ENCODE peak calls at places on chromosomes 3 and 15, in ten cellular contexts. One of them, this sample, is unnamed.

GRCh38 chr3:24379936-24380335 is 114.7 kb downstream of the THRB start:
- DNase-seq in heart right ventricle: no peak
- DNase-seq in RWPE1: no peak
- DNase-seq in AG10803: no peak
- DNase-seq in AG09319: no peak
- DNase-seq in A549: no peak
- DNase-seq in fibroblast of villous mesenchyme: no peak
- DNase-seq in HCT116: no peak
- DNase-seq in right atrium auricular region: no peak
- DNase-seq in dorsolateral prefrontal cortex: no peak
- DNase-seq in this sample: no peak

GRCh38 chr3:143139786-143140185 is 20.2 kb downstream of the CHST2 start:
- DNase-seq in heart right ventricle: peak
- DNase-seq in RWPE1: peak
- DNase-seq in AG10803: no peak
- DNase-seq in AG09319: no peak
- DNase-seq in A549: peak
- DNase-seq in fibroblast of villous mesenchyme: no peak
- DNase-seq in HCT116: no peak
- DNase-seq in right atrium auricular region: peak
- DNase-seq in dorsolateral prefrontal cortex: no peak
- DNase-seq in this sample: no peak

GRCh38 chr15:85097706-85098105 is 116.0 kb downstream of the PDE8A start:
- DNase-seq in heart right ventricle: no peak
- DNase-seq in RWPE1: peak
- DNase-seq in AG10803: no peak
- DNase-seq in AG09319: no peak
- DNase-seq in A549: peak
- DNase-seq in fibroblast of villous mesenchyme: peak
- DNase-seq in HCT116: no peak
- DNase-seq in right atrium auricular region: no peak
- DNase-seq in dorsolateral prefrontal cortex: no peak
- DNase-seq in this sample: no peak

GRCh38 chr3:36859494-36859893 is 85.4 kb downstream of the TRANK1 start:
- DNase-seq in heart right ventricle: no peak
- DNase-seq in RWPE1: no peak
- DNase-seq in AG10803: no peak
- DNase-seq in AG09319: no peak
- DNase-seq in A549: no peak
- DNase-seq in fibroblast of villous mesenchyme: no peak
- DNase-seq in HCT116: no peak
- DNase-seq in right atrium auricular region: no peak
- DNase-seq in dorsolateral prefrontal cortex: no peak
- DNase-seq in this sample: no peak

GRCh38 chr3:133488785-133489367 is 84.6 kb upstream of the CDV3 start:
- DNase-seq in heart right ventricle: no peak
- DNase-seq in RWPE1: peak
- DNase-seq in AG10803: peak
- DNase-seq in AG09319: no peak
- DNase-seq in A549: no peak
- DNase-seq in fibroblast of villous mesenchyme: peak
- DNase-seq in HCT116: no peak
- DNase-seq in right atrium auricular region: no peak
- DNase-seq in dorsolateral prefrontal cortex: no peak
- DNase-seq in this sample: no peak

GRCh38 chr15:74173545-74174215 is at the start of gene ISLR:
- DNase-seq in heart right ventricle: peak
- DNase-seq in RWPE1: no peak
- DNase-seq in AG10803: peak
- DNase-seq in AG09319: peak
- DNase-seq in A549: no peak
- DNase-seq in fibroblast of villous mesenchyme: peak
- DNase-seq in HCT116: no peak
- DNase-seq in right atrium auricular region: no peak
- DNase-seq in dorsolateral prefrontal cortex: peak
- DNase-seq in this sample: peak

GRCh38 chr3:194397757-194398312 is 1.2 kb downstream of the GP5 start:
- DNase-seq in heart right ventricle: no peak
- DNase-seq in RWPE1: no peak
- DNase-seq in AG10803: no peak
- DNase-seq in AG09319: no peak
- DNase-seq in A549: no peak
- DNase-seq in fibroblast of villous mesenchyme: no peak
- DNase-seq in HCT116: no peak
- DNase-seq in right atrium auricular region: no peak
- DNase-seq in dorsolateral prefrontal cortex: no peak
- DNase-seq in this sample: peak

GRCh38 chr3:113557374-113557773 is 25.0 kb downstream of the SIDT1 start:
- DNase-seq in heart right ventricle: no peak
- DNase-seq in RWPE1: peak
- DNase-seq in AG10803: peak
- DNase-seq in AG09319: no peak
- DNase-seq in A549: peak
- DNase-seq in fibroblast of villous mesenchyme: peak
- DNase-seq in HCT116: peak
- DNase-seq in right atrium auricular region: no peak
- DNase-seq in dorsolateral prefrontal cortex: no peak
- DNase-seq in this sample: no peak

GRCh38 chr15:90268415-90268814 is 2.9 kb downstream of the NGRN start:
- DNase-seq in heart right ventricle: no peak
- DNase-seq in RWPE1: no peak
- DNase-seq in AG10803: no peak
- DNase-seq in AG09319: no peak
- DNase-seq in A549: no peak
- DNase-seq in fibroblast of villous mesenchyme: no peak
- DNase-seq in HCT116: no peak
- DNase-seq in right atrium auricular region: no peak
- DNase-seq in dorsolateral prefrontal cortex: no peak
- DNase-seq in this sample: no peak

GRCh38 chr15:100132309-100132708 is 209.5 kb downstream of the ADAMTS17 start:
- DNase-seq in heart right ventricle: no peak
- DNase-seq in RWPE1: no peak
- DNase-seq in AG10803: no peak
- DNase-seq in AG09319: no peak
- DNase-seq in A549: no peak
- DNase-seq in fibroblast of villous mesenchyme: no peak
- DNase-seq in HCT116: no peak
- DNase-seq in right atrium auricular region: no peak
- DNase-seq in dorsolateral prefrontal cortex: no peak
- DNase-seq in this sample: no peak

GRCh38 chr15:100131321-100132224 is 210.2 kb downstream of the ADAMTS17 start:
- DNase-seq in heart right ventricle: peak
- DNase-seq in RWPE1: no peak
- DNase-seq in AG10803: peak
- DNase-seq in AG09319: no peak
- DNase-seq in A549: peak
- DNase-seq in fibroblast of villous mesenchyme: peak
- DNase-seq in HCT116: no peak
- DNase-seq in right atrium auricular region: no peak
- DNase-seq in dorsolateral prefrontal cortex: no peak
- DNase-seq in this sample: no peak

GRCh38 chr15:100129677-100130076 is 212.1 kb downstream of the ADAMTS17 start:
- DNase-seq in heart right ventricle: no peak
- DNase-seq in RWPE1: no peak
- DNase-seq in AG10803: no peak
- DNase-seq in AG09319: no peak
- DNase-seq in A549: no peak
- DNase-seq in fibroblast of villous mesenchyme: no peak
- DNase-seq in HCT116: peak
- DNase-seq in right atrium auricular region: no peak
- DNase-seq in dorsolateral prefrontal cortex: no peak
- DNase-seq in this sample: no peak

GRCh38 chr15:100133981-100134711 is 207.6 kb downstream of the ADAMTS17 start:
- DNase-seq in heart right ventricle: no peak
- DNase-seq in RWPE1: no peak
- DNase-seq in AG10803: no peak
- DNase-seq in AG09319: no peak
- DNase-seq in A549: no peak
- DNase-seq in fibroblast of villous mesenchyme: no peak
- DNase-seq in HCT116: no peak
- DNase-seq in right atrium auricular region: no peak
- DNase-seq in dorsolateral prefrontal cortex: no peak
- DNase-seq in this sample: no peak

DNA sequence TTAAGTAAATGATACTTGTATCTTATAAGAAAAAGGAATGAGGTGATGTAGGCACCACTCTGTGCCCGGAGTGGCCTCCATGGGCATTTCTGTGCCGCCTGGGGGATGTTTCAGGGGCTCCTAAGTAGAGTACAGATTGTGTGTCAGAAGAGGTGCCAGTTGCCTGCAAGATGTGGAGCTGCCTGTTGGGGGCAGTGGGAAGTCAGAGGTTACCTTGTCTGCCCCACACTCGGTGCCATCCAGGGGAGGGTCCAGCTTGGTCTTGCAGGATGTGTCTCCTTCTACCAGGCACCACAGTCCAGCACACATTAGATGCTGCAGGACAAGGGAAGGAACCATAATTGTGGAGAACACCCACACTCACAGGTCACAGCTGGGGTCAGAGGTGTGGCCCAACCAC is 208.8 kb downstream of the ADAMTS17 start:
- DNase-seq in heart right ventricle: no peak
- DNase-seq in RWPE1: no peak
- DNase-seq in AG10803: no peak
- DNase-seq in AG09319: no peak
- DNase-seq in A549: no peak
- DNase-seq in fibroblast of villous mesenchyme: no peak
- DNase-seq in HCT116: no peak
- DNase-seq in right atrium auricular region: no peak
- DNase-seq in dorsolateral prefrontal cortex: no peak
- DNase-seq in this sample: no peak
- TF ChIP-seq CTCF in heart right ventricle: no peak
- TF ChIP-seq CTCF in RWPE1: no peak
- TF ChIP-seq CTCF in AG10803: no peak
- TF ChIP-seq CTCF in AG09319: no peak
- TF ChIP-seq CTCF in A549: no peak
- TF ChIP-seq CTCF in fibroblast of villous mesenchyme: no peak
- TF ChIP-seq CTCF in HCT116: no peak
- TF ChIP-seq CTCF in right atrium auricular region: no peak
- TF ChIP-seq CTCF in dorsolateral prefrontal cortex: no peak
- TF ChIP-seq CTCF in this sample: no peak

GRCh38 chr15:51128701-51129100 is 34.0 kb upstream of the TNFAIP8L3 start:
- DNase-seq in heart right ventricle: no peak
- DNase-seq in RWPE1: no peak
- DNase-seq in AG10803: peak
- DNase-seq in AG09319: no peak
- DNase-seq in A549: no peak
- DNase-seq in fibroblast of villous mesenchyme: no peak
- DNase-seq in HCT116: no peak
- DNase-seq in right atrium auricular region: no peak
- DNase-seq in dorsolateral prefrontal cortex: no peak
- DNase-seq in this sample: no peak

GRCh38 chr15:51126842-51127241 is 32.1 kb upstream of the TNFAIP8L3 start:
- DNase-seq in heart right ventricle: no peak
- DNase-seq in RWPE1: no peak
- DNase-seq in AG10803: no peak
- DNase-seq in AG09319: no peak
- DNase-seq in A549: no peak
- DNase-seq in fibroblast of villous mesenchyme: no peak
- DNase-seq in HCT116: no peak
- DNase-seq in right atrium auricular region: no peak
- DNase-seq in dorsolateral prefrontal cortex: no peak
- DNase-seq in this sample: no peak

GRCh38 chr15:51130344-51130743 is 35.6 kb upstream of the TNFAIP8L3 start:
- DNase-seq in heart right ventricle: no peak
- DNase-seq in RWPE1: no peak
- DNase-seq in AG10803: no peak
- DNase-seq in AG09319: no peak
- DNase-seq in A549: no peak
- DNase-seq in fibroblast of villous mesenchyme: no peak
- DNase-seq in HCT116: no peak
- DNase-seq in right atrium auricular region: no peak
- DNase-seq in dorsolateral prefrontal cortex: no peak
- DNase-seq in this sample: no peak

GRCh38 chr15:51131596-51132290 is 37.0 kb upstream of the TNFAIP8L3 start:
- DNase-seq in heart right ventricle: no peak
- DNase-seq in RWPE1: no peak
- DNase-seq in AG10803: no peak
- DNase-seq in AG09319: no peak
- DNase-seq in A549: no peak
- DNase-seq in fibroblast of villous mesenchyme: no peak
- DNase-seq in HCT116: no peak
- DNase-seq in right atrium auricular region: no peak
- DNase-seq in dorsolateral prefrontal cortex: no peak
- DNase-seq in this sample: no peak

GRCh38 chr15:51129513-51130197 is 34.9 kb upstream of the TNFAIP8L3 start:
- DNase-seq in heart right ventricle: no peak
- DNase-seq in RWPE1: no peak
- DNase-seq in AG10803: no peak
- DNase-seq in AG09319: no peak
- DNase-seq in A549: no peak
- DNase-seq in fibroblast of villous mesenchyme: no peak
- DNase-seq in HCT116: no peak
- DNase-seq in right atrium auricular region: no peak
- DNase-seq in dorsolateral prefrontal cortex: no peak
- DNase-seq in this sample: no peak
- TF ChIP-seq CTCF in heart right ventricle: no peak
- TF ChIP-seq CTCF in RWPE1: no peak
- TF ChIP-seq CTCF in AG10803: no peak
- TF ChIP-seq CTCF in AG09319: no peak
- TF ChIP-seq CTCF in A549: no peak
- TF ChIP-seq CTCF in fibroblast of villous mesenchyme: no peak
- TF ChIP-seq CTCF in HCT116: no peak
- TF ChIP-seq CTCF in right atrium auricular region: no peak
- TF ChIP-seq CTCF in dorsolateral prefrontal cortex: no peak
- TF ChIP-seq CTCF in this sample: no peak

GRCh38 chr15:67833504-67834248 is 6.2 kb downstream of the RNU6-1 start:
- DNase-seq in heart right ventricle: no peak
- DNase-seq in RWPE1: peak
- DNase-seq in AG10803: no peak
- DNase-seq in AG09319: no peak
- DNase-seq in A549: peak
- DNase-seq in fibroblast of villous mesenchyme: peak
- DNase-seq in HCT116: no peak
- DNase-seq in right atrium auricular region: peak
- DNase-seq in dorsolateral prefrontal cortex: no peak
- DNase-seq in this sample: no peak
- TF ChIP-seq CTCF in heart right ventricle: peak
- TF ChIP-seq CTCF in RWPE1: peak
- TF ChIP-seq CTCF in AG10803: peak
- TF ChIP-seq CTCF in AG09319: peak
- TF ChIP-seq CTCF in A549: peak
- TF ChIP-seq CTCF in fibroblast of villous mesenchyme: peak
- TF ChIP-seq CTCF in HCT116: peak
- TF ChIP-seq CTCF in right atrium auricular region: peak
- TF ChIP-seq CTCF in dorsolateral prefrontal cortex: peak
- TF ChIP-seq CTCF in this sample: no peak

DNA sequence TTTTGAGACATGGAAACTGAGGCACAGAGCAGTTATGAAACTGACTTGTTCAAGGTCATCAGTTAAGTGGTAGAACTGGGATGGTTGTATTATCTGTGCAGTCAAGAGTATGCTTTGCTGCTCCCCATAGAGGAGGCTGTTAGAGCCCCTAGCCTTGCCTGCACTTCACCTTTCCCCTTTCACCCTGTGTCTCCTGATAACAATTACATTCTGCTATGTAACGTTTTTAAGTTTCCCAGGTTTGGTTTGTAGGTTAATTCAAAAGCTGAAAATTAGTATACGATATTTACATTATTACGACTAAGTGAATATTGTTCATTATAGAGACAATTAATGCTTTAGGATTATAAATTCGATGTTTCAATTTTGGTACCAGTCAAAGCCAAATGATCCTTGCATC is 89.9 kb downstream of the ECT2 start:
- DNase-seq in heart right ventricle: no peak
- DNase-seq in RWPE1: no peak
- DNase-seq in AG10803: no peak
- DNase-seq in AG09319: no peak
- DNase-seq in A549: no peak
- DNase-seq in fibroblast of villous mesenchyme: no peak
- DNase-seq in HCT116: no peak
- DNase-seq in right atrium auricular region: no peak
- DNase-seq in dorsolateral prefrontal cortex: no peak
- DNase-seq in this sample: no peak
- TF ChIP-seq CTCF in heart right ventricle: no peak
- TF ChIP-seq CTCF in RWPE1: no peak
- TF ChIP-seq CTCF in AG10803: no peak
- TF ChIP-seq CTCF in AG09319: no peak
- TF ChIP-seq CTCF in A549: no peak
- TF ChIP-seq CTCF in fibroblast of villous mesenchyme: no peak
- TF ChIP-seq CTCF in HCT116: no peak
- TF ChIP-seq CTCF in right atrium auricular region: no peak
- TF ChIP-seq CTCF in dorsolateral prefrontal cortex: no peak
- TF ChIP-seq CTCF in this sample: no peak